ENCODE peak calls at places on chromosome 6, in five cellular contexts. J is choroid plexus epithelial cell, P is GM23338, U is AG10803, M is heart left ventricle. R is an unnamed sample.

GRCh38 chr6:84282566-84282965 is 55.1 kb upstream of the CEP162 start:
- DNase-seq in J (no peak), M (no peak), U (peak; percentile 82), P (no peak), R (no peak)

GRCh38 chr6:35611235-35611634 is 77.5 kb downstream of the FKBP5 start:
- DNase-seq in J (peak; percentile 87), M (no peak), P (peak; percentile 39), U (peak; percentile 85), R (peak; percentile 67)

GRCh38 chr6:122730775-122731386 is 48.6 kb upstream of the FABP7 start:
- DNase-seq in M (no peak), P (peak; percentile 67), U (peak; percentile 55), J (peak; percentile 71), R (peak; percentile 60)

GRCh38 chr6:78749326-78749725 is 118.0 kb upstream of the IRAK1BP1 start:
- DNase-seq in M (no peak), J (no peak), P (no peak), U (peak; percentile 31), R (no peak)

GRCh38 chr6:56445818-56446217 is 196.9 kb downstream of the DST start:
- DNase-seq in M (no peak), J (no peak), P (no peak), U (peak; percentile 47), R (peak; percentile 20)

GRCh38 chr6:15368186-15368585 is 122.3 kb downstream of the JARID2 start:
- DNase-seq in U (no peak), M (no peak), J (no peak), P (no peak), R (no peak)

GRCh38 chr6:96015791-96016776 is at the start of gene FUT9:
- DNase-seq in J (no peak), M (no peak), P (peak; percentile 85), U (no peak), R (no peak)

GRCh38 chr6:12851123-12851695 is 134.6 kb downstream of the PHACTR1 start:
- DNase-seq in J (no peak), M (no peak), U (peak; percentile 80), P (peak; percentile 54), R (no peak)

GRCh38 chr6:99415446-99415845 is 9.7 kb downstream of the PNISR start:
- DNase-seq in P (no peak), U (no peak), J (no peak), M (no peak), R (no peak)

GRCh38 chr6:139407718-139408222 is 33.3 kb upstream of the CITED2 start:
- DNase-seq in J (peak; percentile 93), M (no peak), U (peak; percentile 99), P (no peak), R (peak; percentile 93)

GRCh38 chr6:137363805-137364138 is 130.4 kb downstream of the OLIG3 start:
- DNase-seq in U (peak; percentile 18), P (no peak), M (no peak), J (peak; percentile 62), R (no peak)

GRCh38 chr6:69783124-69783523 is 13.7 kb downstream of the LMBRD1 start:
- DNase-seq in J (no peak), U (no peak), P (no peak), M (no peak), R (no peak)

GRCh38 chr6:142907544-142907943 is 37.4 kb downstream of the HIVEP2 start:
- DNase-seq in P (peak; percentile 15), M (no peak), J (no peak), U (no peak), R (no peak)

GRCh38 chr6:142903806-142904205 is 41.2 kb downstream of the HIVEP2 start:
- DNase-seq in M (no peak), U (peak; percentile 34), P (no peak), J (peak; percentile 61), R (no peak)

GRCh38 chr6:142902636-142903053 is 42.3 kb downstream of the HIVEP2 start:
- DNase-seq in U (peak; percentile 99), J (peak; percentile 99), M (peak; percentile 46), P (no peak), R (peak; percentile 98)

GRCh38 chr6:142911395-142911794 is 33.6 kb downstream of the HIVEP2 start:
- DNase-seq in M (no peak), U (no peak), J (no peak), P (no peak), R (no peak)

GRCh38 chr6:142907017-142907470 is 37.9 kb downstream of the HIVEP2 start:
- DNase-seq in P (no peak), U (no peak), M (no peak), J (no peak), R (no peak)
- TF ChIP-seq CTCF in P (no peak), U (no peak), M (no peak), J (no peak), R (no peak)

GRCh38 chr6:28537509-28538140 is 11.9 kb downstream of the GPX5 start:
- DNase-seq in P (peak; percentile 92), M (no peak), J (peak; percentile 17), U (no peak), R (no peak)
- H3K4me3 ChIP-seq in P (peak overlapping the region; percentile 64), M (no peak overlapping the region), J (no peak overlapping the region), U (no peak overlapping the region), R (no peak overlapping the region)

GRCh38 chr6:119965900-119966299 is 616.3 kb upstream of the MAN1A1 start:
- DNase-seq in P (no peak), J (no peak), M (no peak), U (no peak), R (no peak)

GRCh38 chr6:119962505-119962904 is 612.9 kb upstream of the MAN1A1 start:
- DNase-seq in M (no peak), P (no peak), J (no peak), U (no peak), R (no peak)

GRCh38 chr6:119966484-119966883 is 616.9 kb upstream of the MAN1A1 start:
- DNase-seq in J (no peak), U (no peak), M (no peak), P (peak; percentile 89), R (no peak)
- TF ChIP-seq CTCF in J (no peak), U (no peak), M (no peak), P (peak; percentile 77), R (peak; percentile 11)

DNA sequence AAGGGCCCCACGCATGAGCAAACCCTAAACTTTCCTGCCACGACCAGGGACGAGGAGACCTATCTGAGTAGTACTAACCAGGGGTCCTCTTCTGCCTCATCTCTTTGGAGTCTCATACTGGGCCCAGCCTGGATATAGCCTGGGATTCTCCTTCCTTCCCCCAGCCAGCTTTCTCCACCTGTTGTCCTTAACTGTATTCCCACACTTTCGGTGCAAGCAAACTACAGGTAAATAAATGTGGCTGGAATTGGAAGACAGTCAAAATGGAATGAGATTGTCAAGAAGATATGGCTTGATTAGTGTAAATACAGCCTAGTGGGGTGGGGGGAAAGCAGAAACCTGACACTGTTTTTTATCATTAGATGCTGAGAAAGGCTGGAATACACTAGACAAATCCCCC is 23.5 kb upstream of the LY86 start:
- DNase-seq in J (no peak), P (no peak), U (no peak), M (no peak), R (no peak)
- H3K4me3 ChIP-seq in J (no peak overlapping the region), P (no peak overlapping the region), U (no peak overlapping the region), M (no peak overlapping the region), R (no peak overlapping the region)

GRCh38 chr6:107080036-107080435 is 35.3 kb downstream of the BEND3 start:
- DNase-seq in J (no peak), U (no peak), P (peak; percentile 79), M (no peak), R (no peak)

GRCh38 chr6:107083047-107083768 is 32.1 kb downstream of the BEND3 start:
- DNase-seq in U (no peak), P (no peak), M (no peak), J (no peak), R (no peak)

GRCh38 chr6:107079429-107079828 is 35.9 kb downstream of the BEND3 start:
- DNase-seq in M (no peak), U (no peak), J (no peak), P (peak; percentile 57), R (no peak)

GRCh38 chr6:107083921-107084320 is 31.4 kb downstream of the BEND3 start:
- DNase-seq in M (no peak), J (no peak), U (no peak), P (no peak), R (no peak)

GRCh38 chr6:107082045-107082444 is 33.3 kb downstream of the BEND3 start:
- DNase-seq in M (no peak), J (peak; percentile 54), P (peak; percentile 38), U (peak; percentile 5), R (peak; percentile 49)
- TF ChIP-seq CTCF in M (no peak), J (no peak), P (no peak), U (no peak), R (no peak)

R was measured in fibroblast of villous mesenchyme.